ENCODE peak calls at places on chromosomes 4 and X, in four cellular contexts. U, J, R and F are unnamed samples.

GRCh38 chr4:127196656-127197352 is 436.0 kb upstream of the INTU start:
- DNase-seq in R (no peak), U (no peak), J (no peak), F (no peak)

GRCh38 chr4:86818845-86819244 is 30.3 kb downstream of the SLC10A6 start:
- DNase-seq in U (no peak), J (no peak), R (no peak), F (no peak)

GRCh38 chr4:187075514-187075913 is 351.9 kb upstream of the FAT1 start:
- DNase-seq in J (no peak), U (no peak), R (no peak), F (no peak)

GRCh38 chrX:115367956-115368355 is 78.4 kb downstream of the LUZP4 start:
- DNase-seq in J (no peak), U (no peak), R (no peak), F (no peak)

GRCh38 chr4:108152980-108153379 is 15.8 kb downstream of the LEF1 start:
- DNase-seq in J (no peak), U (no peak), R (no peak), F (no peak)

GRCh38 chrX:12993823-12994222 is 18.9 kb downstream of the TMSB4X start:
- DNase-seq in U (no peak), R (no peak), J (no peak), F (no peak)

GRCh38 chrX:141673946-141674345 is 24.6 kb downstream of the SPANXD start:
- DNase-seq in U (no peak), R (no peak), J (no peak), F (no peak)

GRCh38 chr4:26806331-26806730 is 54.3 kb upstream of the STIM2 start:
- DNase-seq in R (no peak), J (no peak), U (no peak), F (no peak)

GRCh38 chrX:94831364-94831763 is 1157.4 kb downstream of the FAM133A start:
- DNase-seq in U (no peak), J (no peak), R (no peak), F (no peak)

GRCh38 chrX:134520860-134521390 is 61.0 kb downstream of the HPRT1 start:
- DNase-seq in R (no peak), U (no peak), J (no peak), F (no peak)

GRCh38 chr4:20982544-20982943 is 282.3 kb downstream of the PACRGL start:
- DNase-seq in R (no peak), J (no peak), U (no peak), F (no peak)

GRCh38 chr4:81351653-81352455 is 119.9 kb downstream of the RASGEF1B start:
- DNase-seq in R (peak), J (peak), U (peak), F (no peak)

GRCh38 chr4:144582105-144582850 is 63.7 kb upstream of the HHIP start:
- DNase-seq in J (no peak), U (no peak), R (no peak), F (no peak)

GRCh38 chrX:114390251-114390796 is 193.6 kb upstream of the HTR2C start:
- DNase-seq in U (no peak), R (no peak), J (no peak), F (no peak)

GRCh38 chrX:17741123-17741511 is 3.8 kb downstream of the SCML1 start:
- DNase-seq in J (no peak), R (no peak), U (no peak), F (no peak)

GRCh38 chrX:38804481-38805293 is 3.4 kb downstream of the MID1IP1 start:
- DNase-seq in J (peak), R (peak), U (peak), F (no peak)

GRCh38 chrX:71637253-71637618 is 18.9 kb upstream of the CXCR3 start:
- DNase-seq in U (no peak), R (no peak), J (no peak), F (no peak)

GRCh38 chrX:10557166-10557565 is 63.2 kb downstream of the MID1 start:
- DNase-seq in U (no peak), R (no peak), J (no peak), F (no peak)

GRCh38 chr4:26459054-26459755 is 31.1 kb downstream of the CCKAR start:
- DNase-seq in R (no peak), U (no peak), J (no peak), F (no peak)

GRCh38 chr4:157590679-157591078 is 370.2 kb downstream of the GRIA2 start:
- DNase-seq in J (no peak), U (no peak), R (no peak), F (no peak)

GRCh38 chr4:118905546-118905945 is 16.9 kb downstream of the SYNPO2 start:
- DNase-seq in R (no peak), J (no peak), U (no peak), F (no peak)

GRCh38 chrX:18286322-18286831 is 65.7 kb upstream of the BEND2 start:
- DNase-seq in R (no peak), U (no peak), J (no peak), F (no peak)

DNA sequence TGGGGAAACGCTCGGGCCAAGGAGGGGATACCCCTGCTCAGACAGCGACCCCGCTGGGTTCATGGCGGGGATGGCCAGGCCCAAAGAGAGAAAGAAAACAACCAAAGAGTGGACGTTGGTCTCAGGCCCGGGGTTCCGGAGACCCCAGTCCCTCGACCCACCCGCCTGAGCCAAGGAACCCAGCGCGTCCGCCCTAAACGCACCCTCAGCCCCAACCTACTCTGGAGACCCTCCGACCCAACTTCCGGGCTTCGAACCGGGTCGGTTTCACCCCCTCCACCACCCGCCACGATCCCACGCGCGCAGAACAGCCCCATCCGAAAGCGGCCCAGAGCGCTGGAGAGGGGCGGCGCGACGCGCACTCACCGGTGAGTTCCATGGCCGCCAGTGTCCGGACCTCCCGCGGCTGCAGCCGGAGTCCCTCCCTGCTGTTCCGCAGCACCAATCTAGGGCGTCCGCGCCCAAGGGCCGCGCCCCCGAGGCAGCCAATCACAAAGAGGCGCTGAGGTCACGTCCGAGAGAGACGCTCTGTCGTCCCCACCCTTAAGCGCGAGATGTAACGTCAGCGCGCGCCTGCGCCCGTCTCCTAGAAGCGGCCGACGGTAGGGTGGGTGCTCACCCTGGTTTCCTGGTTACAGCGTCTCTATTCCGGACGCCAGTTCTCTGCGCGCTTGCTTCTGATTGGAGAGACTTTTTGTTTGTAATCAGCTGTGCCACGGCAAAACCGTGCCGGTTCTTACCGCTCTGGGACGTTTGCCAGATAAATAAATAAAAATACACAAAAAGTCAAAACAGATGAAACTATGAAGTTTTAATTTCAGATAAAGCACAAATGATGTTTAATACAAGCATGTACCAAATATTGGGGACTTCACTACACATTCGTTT is at the start of gene PIGA:
- DNase-seq in R (peak), J (peak), U (peak), F (peak)
- TF ChIP-seq POLR2A in R (no peak), J (peak), U (peak), F (peak)

DNA sequence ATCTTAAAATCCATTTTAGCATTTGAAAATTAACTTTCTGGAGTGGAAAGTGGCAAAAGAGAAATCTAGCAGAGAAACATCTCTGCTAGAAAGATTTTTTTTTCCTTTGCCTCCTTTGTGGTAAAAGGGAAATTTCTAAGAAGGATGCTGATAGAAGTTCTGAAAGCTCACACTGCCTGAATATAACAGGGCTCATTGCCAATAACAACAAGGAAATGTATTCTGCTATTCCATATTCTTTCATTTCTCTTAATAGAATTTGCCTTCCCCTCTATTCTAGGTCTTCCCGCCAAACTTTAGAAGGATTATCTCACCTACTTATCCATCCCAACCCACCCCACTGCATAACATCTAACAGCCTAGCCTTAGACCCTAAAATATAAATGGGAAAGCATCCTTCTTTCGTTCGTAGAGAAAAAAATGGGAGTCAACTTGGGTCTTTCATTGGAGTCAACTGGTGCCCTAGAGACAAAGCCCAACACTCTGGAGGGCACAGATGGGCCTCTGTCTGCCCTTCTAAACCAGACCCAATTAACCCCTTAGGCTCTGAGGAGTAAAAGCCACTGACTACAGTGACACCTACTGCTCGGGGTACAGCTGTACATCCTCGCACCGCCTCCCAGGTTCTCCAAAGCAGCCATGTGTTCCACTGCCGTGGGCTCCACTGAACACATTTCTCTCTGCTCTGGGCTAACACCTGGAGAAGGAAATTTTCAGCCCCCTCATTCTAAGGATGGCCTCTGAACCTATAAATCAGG is 103.9 kb downstream of the MAML3 start:
- DNase-seq in R (no peak), U (no peak), J (no peak), F (no peak)
- TF ChIP-seq CTCF in R (no peak), U (no peak), J (no peak), F (no peak)

GRCh38 chr4:39609454-39609911 is 29.2 kb downstream of the SMIM14 start:
- DNase-seq in J (no peak), R (no peak), U (no peak), F (no peak)

GRCh38 chr4:39617534-39617933 is 21.1 kb downstream of the SMIM14 start:
- DNase-seq in R (no peak), J (no peak), U (no peak), F (no peak)

GRCh38 chr4:39613093-39613656 is 25.5 kb downstream of the SMIM14 start:
- DNase-seq in R (no peak), U (no peak), J (no peak), F (no peak)

GRCh38 chr4:39616651-39617050 is 22.0 kb downstream of the SMIM14 start:
- DNase-seq in J (no peak), U (no peak), R (no peak), F (no peak)

DNA sequence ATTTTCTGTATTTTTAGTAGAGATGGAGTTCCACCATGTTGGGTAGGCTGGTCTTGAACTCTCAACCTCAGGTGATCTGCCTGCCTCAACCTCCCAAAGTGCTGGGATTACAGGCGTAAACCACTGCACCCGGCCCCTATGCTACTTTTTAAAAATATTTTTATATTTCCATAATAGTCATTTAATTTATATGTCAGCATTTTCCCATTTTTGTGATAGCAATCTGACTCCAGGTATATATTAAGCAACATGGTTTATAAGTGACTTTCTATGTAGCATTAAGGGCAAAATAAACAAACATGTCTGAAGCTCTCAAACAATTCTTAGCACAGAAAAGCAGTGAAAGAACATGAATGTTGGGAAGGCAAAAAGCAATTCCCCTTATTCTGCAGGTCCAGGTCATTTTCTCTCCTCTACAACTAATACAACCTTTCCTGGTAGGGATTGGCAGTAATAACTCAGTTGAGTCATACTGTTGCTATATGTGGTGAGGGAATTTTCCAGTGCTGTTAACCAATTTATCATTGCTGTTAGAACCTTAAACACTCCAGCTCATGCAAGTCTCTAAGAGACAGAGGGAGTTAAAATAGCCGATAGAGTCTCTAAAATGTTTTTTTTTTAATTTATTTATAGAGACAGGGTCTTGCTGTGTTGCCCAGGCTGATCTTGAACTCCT is 24.0 kb downstream of the SMIM14 start:
- DNase-seq in R (no peak), J (no peak), U (no peak), F (no peak)
- H3K27ac ChIP-seq in R (peak), J (no peak), U (no peak), F (no peak)

GRCh38 chr4:139015948-139016451 is 419 bp downstream of the NOCT start:
- DNase-seq in J (no peak), R (peak), U (peak), F (no peak)
- TF ChIP-seq POLR2A in J (no peak), R (no peak), U (peak), F (no peak)

GRCh38 chr4:41934813-41935651 is at the start of gene TMEM33:
- DNase-seq in R (peak), U (peak), J (peak), F (peak)
- TF ChIP-seq CTCF in R (peak), U (no peak), J (peak), F (no peak)

GRCh38 chrX:131747173-131747572 is 203.3 kb downstream of the OR13H1 start:
- DNase-seq in R (peak), U (no peak), J (peak), F (no peak)

DNA sequence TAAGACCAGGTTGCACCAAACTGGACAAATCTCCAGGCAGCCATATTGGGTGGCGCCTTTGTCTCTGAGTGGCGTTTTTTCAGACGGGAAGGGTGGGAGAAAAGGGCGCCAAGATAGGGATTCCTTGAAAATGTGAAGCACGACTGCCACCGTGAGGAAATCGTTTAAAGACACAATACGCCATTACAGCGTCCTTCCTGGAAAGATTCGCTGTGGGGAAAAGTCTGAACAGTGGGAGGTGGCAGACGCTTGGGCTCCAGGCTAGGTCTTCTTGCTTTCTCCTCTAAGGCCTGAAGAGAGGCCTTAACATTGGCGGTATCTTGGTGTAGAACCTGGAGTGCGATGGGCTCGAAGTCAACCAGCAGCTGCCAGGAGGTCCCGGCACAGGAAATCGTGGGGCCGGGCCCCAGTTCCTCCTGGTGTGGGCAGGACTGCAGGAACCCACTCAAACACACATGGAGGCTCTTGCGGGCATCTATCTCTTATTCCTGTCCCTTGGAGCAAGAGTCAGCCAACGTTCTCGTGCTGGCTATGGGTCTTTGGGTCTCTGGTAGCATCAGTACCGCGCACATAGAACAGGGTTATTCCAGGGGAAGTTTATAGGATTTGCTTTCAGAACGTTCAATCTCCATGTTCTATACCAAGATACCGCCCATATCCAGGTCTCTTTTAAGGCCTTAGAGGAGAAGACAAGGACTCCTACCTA is 208.8 kb downstream of the OR13H1 start:
- DNase-seq in R (peak), U (no peak), J (peak), F (peak)
- H3K27ac ChIP-seq in R (no peak), U (peak), J (peak), F (peak)

GRCh38 chr4:780730-781492 is 45.0 kb downstream of the CPLX1 start:
- DNase-seq in J (no peak), R (no peak), U (no peak), F (no peak)
- TF ChIP-seq POLR2A in J (no peak), R (no peak), U (no peak), F (no peak)

GRCh38 chr4:1563241-1563640 is 120.9 kb downstream of the FAM53A start:
- DNase-seq in U (no peak), J (no peak), R (no peak), F (no peak)
- TF ChIP-seq CTCF in U (no peak), J (no peak), R (no peak), F (no peak)